ENCODE peak calls at places on chromosomes 16 and 17, in ten cellular contexts. One of them, this sample, is unnamed.

GRCh38 chr16:3776316-3776715 is 59.0 kb upstream of the TRAP1 start:
- DNase-seq in A549: no peak
- DNase-seq in A172: no peak
- DNase-seq in GM04504: no peak
- DNase-seq in nephron progenitor cell: no peak
- DNase-seq in NCI-H2107: no peak
- DNase-seq in SHP77 treated with DMSO at 0.1 percent for 48 hours: no peak
- DNase-seq in activated T-helper 2 cell treated with anti-CD3 and anti-CD28 coated beads, Interferon-gamma antibody, Interleukin-2, Interleukin-4, amounts not matched to agents 10 μg/mL and 5 μg/mL and 100 μg/mL, durations not matched to agents 14 hours and 24 hours and 36 hours: no peak
- DNase-seq in iPS-NIHi11: no peak
- DNase-seq in activated T-cell treated with anti-CD3 and anti-CD28 coated beads for 24 hours: no peak
- DNase-seq in this sample: no peak

GRCh38 chr16:85486256-85486915 is 126.7 kb upstream of the GSE1 start:
- DNase-seq in NCI-H2107: peak
- DNase-seq in A549: no peak
- DNase-seq in GM04504: no peak
- DNase-seq in activated T-cell treated with anti-CD3 and anti-CD28 coated beads for 24 hours: no peak
- DNase-seq in SHP77 treated with DMSO at 0.1 percent for 48 hours: no peak
- DNase-seq in A172: no peak
- DNase-seq in nephron progenitor cell: no peak
- DNase-seq in activated T-helper 2 cell treated with anti-CD3 and anti-CD28 coated beads, Interferon-gamma antibody, Interleukin-2, Interleukin-4, amounts not matched to agents 10 μg/mL and 5 μg/mL and 100 μg/mL, durations not matched to agents 14 hours and 24 hours and 36 hours: no peak
- DNase-seq in iPS-NIHi11: no peak
- DNase-seq in this sample: no peak

GRCh38 chr16:69937465-69937951 is 13.6 kb upstream of the CLEC18A start:
- DNase-seq in A549: peak
- DNase-seq in A172: no peak
- DNase-seq in nephron progenitor cell: no peak
- DNase-seq in activated T-helper 2 cell treated with anti-CD3 and anti-CD28 coated beads, Interferon-gamma antibody, Interleukin-2, Interleukin-4, amounts not matched to agents 10 μg/mL and 5 μg/mL and 100 μg/mL, durations not matched to agents 14 hours and 24 hours and 36 hours: no peak
- DNase-seq in activated T-cell treated with anti-CD3 and anti-CD28 coated beads for 24 hours: no peak
- DNase-seq in NCI-H2107: no peak
- DNase-seq in SHP77 treated with DMSO at 0.1 percent for 48 hours: no peak
- DNase-seq in iPS-NIHi11: peak
- DNase-seq in GM04504: no peak
- DNase-seq in this sample: no peak

GRCh38 chr16:46970089-46970488 is 3.4 kb downstream of the DNAJA2 start:
- DNase-seq in SHP77 treated with DMSO at 0.1 percent for 48 hours: no peak
- DNase-seq in NCI-H2107: no peak
- DNase-seq in activated T-cell treated with anti-CD3 and anti-CD28 coated beads for 24 hours: no peak
- DNase-seq in A549: no peak
- DNase-seq in nephron progenitor cell: no peak
- DNase-seq in A172: no peak
- DNase-seq in GM04504: no peak
- DNase-seq in activated T-helper 2 cell treated with anti-CD3 and anti-CD28 coated beads, Interferon-gamma antibody, Interleukin-2, Interleukin-4, amounts not matched to agents 10 μg/mL and 5 μg/mL and 100 μg/mL, durations not matched to agents 14 hours and 24 hours and 36 hours: no peak
- DNase-seq in iPS-NIHi11: no peak
- DNase-seq in this sample: no peak

GRCh38 chr16:27145630-27146029 is 57.7 kb upstream of the KDM8 start:
- DNase-seq in SHP77 treated with DMSO at 0.1 percent for 48 hours: no peak
- DNase-seq in GM04504: no peak
- DNase-seq in NCI-H2107: no peak
- DNase-seq in activated T-cell treated with anti-CD3 and anti-CD28 coated beads for 24 hours: no peak
- DNase-seq in activated T-helper 2 cell treated with anti-CD3 and anti-CD28 coated beads, Interferon-gamma antibody, Interleukin-2, Interleukin-4, amounts not matched to agents 10 μg/mL and 5 μg/mL and 100 μg/mL, durations not matched to agents 14 hours and 24 hours and 36 hours: no peak
- DNase-seq in iPS-NIHi11: no peak
- DNase-seq in A549: no peak
- DNase-seq in A172: no peak
- DNase-seq in nephron progenitor cell: no peak
- DNase-seq in this sample: no peak

GRCh38 chr17:3547628-3548027 is 10.0 kb downstream of the TRPV3 start:
- DNase-seq in NCI-H2107: no peak
- DNase-seq in GM04504: no peak
- DNase-seq in A549: no peak
- DNase-seq in SHP77 treated with DMSO at 0.1 percent for 48 hours: no peak
- DNase-seq in nephron progenitor cell: no peak
- DNase-seq in iPS-NIHi11: no peak
- DNase-seq in activated T-helper 2 cell treated with anti-CD3 and anti-CD28 coated beads, Interferon-gamma antibody, Interleukin-2, Interleukin-4, amounts not matched to agents 10 μg/mL and 5 μg/mL and 100 μg/mL, durations not matched to agents 14 hours and 24 hours and 36 hours: no peak
- DNase-seq in activated T-cell treated with anti-CD3 and anti-CD28 coated beads for 24 hours: no peak
- DNase-seq in A172: no peak
- DNase-seq in this sample: no peak

GRCh38 chr16:27458196-27458728 is 56.3 kb downstream of the IL21R start:
- DNase-seq in nephron progenitor cell: no peak
- DNase-seq in iPS-NIHi11: no peak
- DNase-seq in activated T-cell treated with anti-CD3 and anti-CD28 coated beads for 24 hours: no peak
- DNase-seq in NCI-H2107: no peak
- DNase-seq in activated T-helper 2 cell treated with anti-CD3 and anti-CD28 coated beads, Interferon-gamma antibody, Interleukin-2, Interleukin-4, amounts not matched to agents 10 μg/mL and 5 μg/mL and 100 μg/mL, durations not matched to agents 14 hours and 24 hours and 36 hours: no peak
- DNase-seq in SHP77 treated with DMSO at 0.1 percent for 48 hours: no peak
- DNase-seq in A549: no peak
- DNase-seq in A172: no peak
- DNase-seq in GM04504: no peak
- DNase-seq in this sample: no peak

GRCh38 chr17:5893741-5894140 is 176.4 kb upstream of the WSCD1 start:
- DNase-seq in SHP77 treated with DMSO at 0.1 percent for 48 hours: no peak
- DNase-seq in A172: no peak
- DNase-seq in iPS-NIHi11: no peak
- DNase-seq in activated T-cell treated with anti-CD3 and anti-CD28 coated beads for 24 hours: no peak
- DNase-seq in nephron progenitor cell: no peak
- DNase-seq in NCI-H2107: no peak
- DNase-seq in GM04504: no peak
- DNase-seq in activated T-helper 2 cell treated with anti-CD3 and anti-CD28 coated beads, Interferon-gamma antibody, Interleukin-2, Interleukin-4, amounts not matched to agents 10 μg/mL and 5 μg/mL and 100 μg/mL, durations not matched to agents 14 hours and 24 hours and 36 hours: no peak
- DNase-seq in A549: no peak
- DNase-seq in this sample: no peak

GRCh38 chr16:66512589-66513404 is 37.1 kb downstream of the TK2 start:
- DNase-seq in activated T-helper 2 cell treated with anti-CD3 and anti-CD28 coated beads, Interferon-gamma antibody, Interleukin-2, Interleukin-4, amounts not matched to agents 10 μg/mL and 5 μg/mL and 100 μg/mL, durations not matched to agents 14 hours and 24 hours and 36 hours: no peak
- DNase-seq in NCI-H2107: no peak
- DNase-seq in GM04504: no peak
- DNase-seq in SHP77 treated with DMSO at 0.1 percent for 48 hours: no peak
- DNase-seq in activated T-cell treated with anti-CD3 and anti-CD28 coated beads for 24 hours: no peak
- DNase-seq in A172: peak
- DNase-seq in iPS-NIHi11: no peak
- DNase-seq in nephron progenitor cell: no peak
- DNase-seq in A549: peak
- DNase-seq in this sample: no peak

GRCh38 chr17:57516290-57517215 is 228.5 kb downstream of the CCDC182 start:
- DNase-seq in GM04504: no peak
- DNase-seq in A549: no peak
- DNase-seq in activated T-cell treated with anti-CD3 and anti-CD28 coated beads for 24 hours: no peak
- DNase-seq in nephron progenitor cell: no peak
- DNase-seq in NCI-H2107: no peak
- DNase-seq in A172: no peak
- DNase-seq in iPS-NIHi11: no peak
- DNase-seq in activated T-helper 2 cell treated with anti-CD3 and anti-CD28 coated beads, Interferon-gamma antibody, Interleukin-2, Interleukin-4, amounts not matched to agents 10 μg/mL and 5 μg/mL and 100 μg/mL, durations not matched to agents 14 hours and 24 hours and 36 hours: no peak
- DNase-seq in SHP77 treated with DMSO at 0.1 percent for 48 hours: no peak
- DNase-seq in this sample: no peak

GRCh38 chr17:17017343-17018014 is 24.8 kb upstream of the MPRIP start:
- DNase-seq in A549: no peak
- DNase-seq in activated T-helper 2 cell treated with anti-CD3 and anti-CD28 coated beads, Interferon-gamma antibody, Interleukin-2, Interleukin-4, amounts not matched to agents 10 μg/mL and 5 μg/mL and 100 μg/mL, durations not matched to agents 14 hours and 24 hours and 36 hours: no peak
- DNase-seq in nephron progenitor cell: no peak
- DNase-seq in activated T-cell treated with anti-CD3 and anti-CD28 coated beads for 24 hours: no peak
- DNase-seq in SHP77 treated with DMSO at 0.1 percent for 48 hours: no peak
- DNase-seq in NCI-H2107: no peak
- DNase-seq in iPS-NIHi11: no peak
- DNase-seq in GM04504: no peak
- DNase-seq in A172: no peak
- DNase-seq in this sample: no peak

GRCh38 chr17:77598241-77598620 is 360.3 kb upstream of the TNRC6C start:
- DNase-seq in A549: no peak
- DNase-seq in activated T-helper 2 cell treated with anti-CD3 and anti-CD28 coated beads, Interferon-gamma antibody, Interleukin-2, Interleukin-4, amounts not matched to agents 10 μg/mL and 5 μg/mL and 100 μg/mL, durations not matched to agents 14 hours and 24 hours and 36 hours: no peak
- DNase-seq in A172: no peak
- DNase-seq in activated T-cell treated with anti-CD3 and anti-CD28 coated beads for 24 hours: no peak
- DNase-seq in GM04504: no peak
- DNase-seq in SHP77 treated with DMSO at 0.1 percent for 48 hours: no peak
- DNase-seq in nephron progenitor cell: no peak
- DNase-seq in NCI-H2107: no peak
- DNase-seq in iPS-NIHi11: no peak
- DNase-seq in this sample: no peak

GRCh38 chr17:59800530-59800942 is 92.2 kb downstream of the TUBD1 start:
- DNase-seq in A549: peak
- DNase-seq in A172: peak
- DNase-seq in SHP77 treated with DMSO at 0.1 percent for 48 hours: no peak
- DNase-seq in GM04504: no peak
- DNase-seq in NCI-H2107: no peak
- DNase-seq in iPS-NIHi11: no peak
- DNase-seq in activated T-helper 2 cell treated with anti-CD3 and anti-CD28 coated beads, Interferon-gamma antibody, Interleukin-2, Interleukin-4, amounts not matched to agents 10 μg/mL and 5 μg/mL and 100 μg/mL, durations not matched to agents 14 hours and 24 hours and 36 hours: no peak
- DNase-seq in activated T-cell treated with anti-CD3 and anti-CD28 coated beads for 24 hours: no peak
- DNase-seq in nephron progenitor cell: no peak
- DNase-seq in this sample: no peak

GRCh38 chr17:39963826-39964225 is 1.0 kb downstream of the GSDMA start:
- DNase-seq in nephron progenitor cell: no peak
- DNase-seq in iPS-NIHi11: no peak
- DNase-seq in activated T-helper 2 cell treated with anti-CD3 and anti-CD28 coated beads, Interferon-gamma antibody, Interleukin-2, Interleukin-4, amounts not matched to agents 10 μg/mL and 5 μg/mL and 100 μg/mL, durations not matched to agents 14 hours and 24 hours and 36 hours: no peak
- DNase-seq in GM04504: no peak
- DNase-seq in A172: peak
- DNase-seq in NCI-H2107: no peak
- DNase-seq in activated T-cell treated with anti-CD3 and anti-CD28 coated beads for 24 hours: no peak
- DNase-seq in A549: no peak
- DNase-seq in SHP77 treated with DMSO at 0.1 percent for 48 hours: no peak
- DNase-seq in this sample: no peak

GRCh38 chr17:50090071-50090470 is 5.1 kb upstream of the PDK2 start:
- DNase-seq in nephron progenitor cell: no peak
- DNase-seq in NCI-H2107: no peak
- DNase-seq in A172: no peak
- DNase-seq in activated T-helper 2 cell treated with anti-CD3 and anti-CD28 coated beads, Interferon-gamma antibody, Interleukin-2, Interleukin-4, amounts not matched to agents 10 μg/mL and 5 μg/mL and 100 μg/mL, durations not matched to agents 14 hours and 24 hours and 36 hours: no peak
- DNase-seq in activated T-cell treated with anti-CD3 and anti-CD28 coated beads for 24 hours: no peak
- DNase-seq in iPS-NIHi11: no peak
- DNase-seq in GM04504: no peak
- DNase-seq in A549: no peak
- DNase-seq in SHP77 treated with DMSO at 0.1 percent for 48 hours: no peak
- DNase-seq in this sample: no peak

GRCh38 chr17:76537288-76537577 is 276 bp downstream of the CYGB start:
- DNase-seq in SHP77 treated with DMSO at 0.1 percent for 48 hours: no peak
- DNase-seq in iPS-NIHi11: peak
- DNase-seq in activated T-cell treated with anti-CD3 and anti-CD28 coated beads for 24 hours: no peak
- DNase-seq in GM04504: no peak
- DNase-seq in A549: no peak
- DNase-seq in nephron progenitor cell: no peak
- DNase-seq in NCI-H2107: no peak
- DNase-seq in activated T-helper 2 cell treated with anti-CD3 and anti-CD28 coated beads, Interferon-gamma antibody, Interleukin-2, Interleukin-4, amounts not matched to agents 10 μg/mL and 5 μg/mL and 100 μg/mL, durations not matched to agents 14 hours and 24 hours and 36 hours: no peak
- DNase-seq in A172: no peak
- DNase-seq in this sample: no peak

GRCh38 chr16:75116081-75116910 is at the start of gene LDHD:
- DNase-seq in nephron progenitor cell: no peak
- DNase-seq in activated T-cell treated with anti-CD3 and anti-CD28 coated beads for 24 hours: no peak
- DNase-seq in NCI-H2107: no peak
- DNase-seq in A172: peak
- DNase-seq in GM04504: no peak
- DNase-seq in activated T-helper 2 cell treated with anti-CD3 and anti-CD28 coated beads, Interferon-gamma antibody, Interleukin-2, Interleukin-4, amounts not matched to agents 10 μg/mL and 5 μg/mL and 100 μg/mL, durations not matched to agents 14 hours and 24 hours and 36 hours: no peak
- DNase-seq in A549: peak
- DNase-seq in iPS-NIHi11: peak
- DNase-seq in SHP77 treated with DMSO at 0.1 percent for 48 hours: peak
- DNase-seq in this sample: no peak

GRCh38 chr17:74863420-74864296 is 4.0 kb upstream of the GRIN2C start:
- DNase-seq in A172: no peak
- DNase-seq in GM04504: no peak
- DNase-seq in activated T-helper 2 cell treated with anti-CD3 and anti-CD28 coated beads, Interferon-gamma antibody, Interleukin-2, Interleukin-4, amounts not matched to agents 10 μg/mL and 5 μg/mL and 100 μg/mL, durations not matched to agents 14 hours and 24 hours and 36 hours: no peak
- DNase-seq in NCI-H2107: no peak
- DNase-seq in iPS-NIHi11: no peak
- DNase-seq in nephron progenitor cell: no peak
- DNase-seq in A549: peak
- DNase-seq in SHP77 treated with DMSO at 0.1 percent for 48 hours: no peak
- DNase-seq in activated T-cell treated with anti-CD3 and anti-CD28 coated beads for 24 hours: no peak
- DNase-seq in this sample: no peak

GRCh38 chr16:75861981-75862380 is 135.7 kb upstream of the CPHXL start:
- DNase-seq in A549: no peak
- DNase-seq in nephron progenitor cell: no peak
- DNase-seq in activated T-helper 2 cell treated with anti-CD3 and anti-CD28 coated beads, Interferon-gamma antibody, Interleukin-2, Interleukin-4, amounts not matched to agents 10 μg/mL and 5 μg/mL and 100 μg/mL, durations not matched to agents 14 hours and 24 hours and 36 hours: no peak
- DNase-seq in A172: no peak
- DNase-seq in iPS-NIHi11: no peak
- DNase-seq in GM04504: no peak
- DNase-seq in activated T-cell treated with anti-CD3 and anti-CD28 coated beads for 24 hours: no peak
- DNase-seq in NCI-H2107: no peak
- DNase-seq in SHP77 treated with DMSO at 0.1 percent for 48 hours: no peak
- DNase-seq in this sample: no peak

GRCh38 chr16:72291531-72291981 is 119.6 kb upstream of the PMFBP1 start:
- DNase-seq in SHP77 treated with DMSO at 0.1 percent for 48 hours: no peak
- DNase-seq in activated T-cell treated with anti-CD3 and anti-CD28 coated beads for 24 hours: no peak
- DNase-seq in activated T-helper 2 cell treated with anti-CD3 and anti-CD28 coated beads, Interferon-gamma antibody, Interleukin-2, Interleukin-4, amounts not matched to agents 10 μg/mL and 5 μg/mL and 100 μg/mL, durations not matched to agents 14 hours and 24 hours and 36 hours: no peak
- DNase-seq in NCI-H2107: no peak
- DNase-seq in A172: peak
- DNase-seq in A549: peak
- DNase-seq in iPS-NIHi11: no peak
- DNase-seq in GM04504: peak
- DNase-seq in nephron progenitor cell: no peak
- DNase-seq in this sample: peak

This sample was measured in skeletal muscle cell.